ENCODE peak calls at places on chromosomes 12 and 14, in ten cellular contexts. O is foreskin fibroblast, N is fibroblast of lung, H is right lobe of liver, V is AG09309, I is left lung, U is body of pancreas, R is mucosa of descending colon, L is hepatocyte, M is transverse colon. T is an unnamed sample.

GRCh38 chr12:132110677-132111076 is 33.4 kb downstream of the DDX51 start:
- DNase-seq in H (no peak), V (no peak), N (no peak), I (no peak), L (no peak), R (no peak), O (no peak), U (no peak), M (no peak), T (no peak)

GRCh38 chr14:24098927-24099813 is 5.1 kb downstream of the PCK2 start:
- DNase-seq in R (peak; percentile 55), O (no peak), N (no peak), H (peak; percentile 82), L (no peak), I (peak; percentile 69), V (no peak), U (peak; percentile 97), M (no peak), T (no peak)

GRCh38 chr12:14995583-14996425 is 23.0 kb downstream of the PDE6H start:
- DNase-seq in U (no peak), L (peak; percentile 70), N (peak; percentile 61), V (peak; percentile 41), I (no peak), O (peak; percentile 75), M (no peak), R (no peak), H (no peak), T (peak; percentile 77)

GRCh38 chr12:503111-503761 is 43.5 kb downstream of the B4GALNT3 start:
- DNase-seq in R (peak; percentile 82), O (no peak), N (peak; percentile 8), L (peak; percentile 87), I (peak; percentile 81), M (peak; percentile 86), U (peak; percentile 46), V (no peak), H (no peak), T (no peak)

GRCh38 chr14:89669209-89669608 is 252.2 kb upstream of the FOXN3 start:
- DNase-seq in N (no peak), V (no peak), I (no peak), O (no peak), L (no peak), U (peak; percentile 8), M (peak; percentile 34), R (peak; percentile 40), H (peak; percentile 50), T (peak; percentile 64)

GRCh38 chr14:104724407-104724980 is 465 bp downstream of the ADSS1 start:
- DNase-seq in H (no peak), L (no peak), U (peak; percentile 52), I (no peak), V (no peak), M (peak; percentile 38), N (no peak), R (peak; percentile 73), O (no peak), T (no peak)

GRCh38 chr14:20970983-20971704 is 15.9 kb downstream of the RNASE2 start:
- DNase-seq in R (peak; percentile 86), O (peak; percentile 93), I (peak; percentile 98), V (no peak), N (peak; percentile 78), M (peak; percentile 82), H (peak; percentile 89), U (peak; percentile 87), L (peak; percentile 94), T (peak; percentile 84)

GRCh38 chr14:105499256-105500035 is 8.4 kb downstream of the TEDC1 start:
- DNase-seq in I (peak; percentile 75), H (peak; percentile 54), L (no peak), V (no peak), U (no peak), O (no peak), R (peak; percentile 17), N (no peak), M (no peak), T (no peak)

GRCh38 chr12:79769189-79769859 is 78.6 kb upstream of the PAWR start:
- DNase-seq in N (no peak), O (no peak), V (no peak), M (no peak), H (no peak), R (no peak), I (no peak), U (no peak), L (no peak), T (no peak)

GRCh38 chr14:103391048-103391447 is 5.8 kb downstream of the MARK3 start:
- DNase-seq in H (no peak), O (peak; percentile 82), I (no peak), R (no peak), M (peak; percentile 22), U (no peak), N (peak; percentile 72), L (peak; percentile 60), V (peak; percentile 86), T (peak; percentile 63)

GRCh38 chr12:66352197-66352596 is 49.9 kb downstream of the HELB start:
- DNase-seq in H (no peak), L (peak; percentile 48), R (peak; percentile 32), V (no peak), O (peak; percentile 61), M (no peak), I (no peak), U (peak; percentile 34), N (peak; percentile 4), T (peak; percentile 54)

GRCh38 chr12:119180380-119181040 is 1.8 kb downstream of the HSPB8 start:
- DNase-seq in H (no peak), O (peak; percentile 15), U (no peak), R (no peak), V (no peak), M (peak; percentile 23), I (no peak), N (peak; percentile 74), L (peak; percentile 48), T (no peak)

GRCh38 chr14:72665259-72665658 is 228.6 kb downstream of the DPF3 start:
- DNase-seq in O (peak; percentile 97), R (no peak), N (peak; percentile 100), U (no peak), H (no peak), L (peak; percentile 33), I (no peak), V (peak; percentile 96), M (no peak), T (peak; percentile 16)

GRCh38 chr14:71465316-71465715 is 466.9 kb upstream of the RGS6 start:
- DNase-seq in N (peak; percentile 63), V (no peak), L (no peak), H (no peak), I (no peak), M (no peak), U (no peak), O (peak; percentile 59), R (no peak), T (no peak)

GRCh38 chr12:80491176-80491575 is 47.1 kb downstream of the PTPRQ start:
- DNase-seq in M (no peak), H (no peak), I (no peak), U (no peak), L (no peak), O (peak; percentile 36), R (no peak), N (no peak), V (no peak), T (no peak)

GRCh38 chr14:61322799-61323290 is 1.5 kb downstream of the PRKCH start:
- DNase-seq in U (peak; percentile 15), I (no peak), M (no peak), O (peak; percentile 22), V (no peak), N (peak; percentile 7), R (no peak), H (no peak), L (peak; percentile 42), T (peak; percentile 44)

DNA sequence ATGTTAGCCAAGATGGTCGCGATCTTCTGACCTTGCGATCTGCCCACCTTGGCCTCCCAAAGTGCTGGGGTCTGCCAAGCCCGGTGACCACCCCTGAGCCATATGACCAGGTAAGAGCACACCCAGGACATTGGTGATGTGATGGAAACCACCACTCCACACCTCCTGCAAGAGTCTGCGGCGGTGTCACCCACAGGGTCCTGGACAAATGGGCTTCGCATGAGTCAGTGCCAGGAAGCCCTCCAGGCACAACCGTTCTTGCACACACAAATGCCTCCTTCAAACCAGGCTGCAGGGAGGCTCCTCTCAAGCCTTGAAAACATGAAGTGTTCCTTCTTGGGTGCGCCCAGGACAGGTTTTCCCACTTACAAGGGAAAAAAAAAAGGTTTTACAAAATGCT is 16.6 kb downstream of the PITPNM2 start:
- DNase-seq in I (no peak), U (no peak), R (no peak), H (peak; percentile 46), V (no peak), N (no peak), O (no peak), L (no peak), M (no peak), T (no peak)
- H3K4me3 ChIP-seq in I (no peak overlapping the region), U (no peak overlapping the region), R (no peak overlapping the region), H (no peak overlapping the region), V (no peak overlapping the region), N (no peak overlapping the region), O (no peak overlapping the region), L (no peak overlapping the region), M (no peak overlapping the region), T (no peak overlapping the region)

GRCh38 chr12:6335451-6336078 is 6.3 kb downstream of the TNFRSF1A start:
- DNase-seq in M (peak; percentile 84), V (no peak), U (peak; percentile 85), R (peak; percentile 87), N (peak; percentile 91), I (peak; percentile 93), O (peak; percentile 95), H (peak; percentile 88), L (peak; percentile 88), T (peak; percentile 89)
- TF ChIP-seq CTCF in M (peak; percentile 43), V (peak; percentile 77), U (peak; percentile 70), R (peak; percentile 24), N (peak; percentile 67), I (no peak), O (peak; percentile 66), H (peak; percentile 44), L (peak; percentile 55), T (peak; percentile 78)

DNA sequence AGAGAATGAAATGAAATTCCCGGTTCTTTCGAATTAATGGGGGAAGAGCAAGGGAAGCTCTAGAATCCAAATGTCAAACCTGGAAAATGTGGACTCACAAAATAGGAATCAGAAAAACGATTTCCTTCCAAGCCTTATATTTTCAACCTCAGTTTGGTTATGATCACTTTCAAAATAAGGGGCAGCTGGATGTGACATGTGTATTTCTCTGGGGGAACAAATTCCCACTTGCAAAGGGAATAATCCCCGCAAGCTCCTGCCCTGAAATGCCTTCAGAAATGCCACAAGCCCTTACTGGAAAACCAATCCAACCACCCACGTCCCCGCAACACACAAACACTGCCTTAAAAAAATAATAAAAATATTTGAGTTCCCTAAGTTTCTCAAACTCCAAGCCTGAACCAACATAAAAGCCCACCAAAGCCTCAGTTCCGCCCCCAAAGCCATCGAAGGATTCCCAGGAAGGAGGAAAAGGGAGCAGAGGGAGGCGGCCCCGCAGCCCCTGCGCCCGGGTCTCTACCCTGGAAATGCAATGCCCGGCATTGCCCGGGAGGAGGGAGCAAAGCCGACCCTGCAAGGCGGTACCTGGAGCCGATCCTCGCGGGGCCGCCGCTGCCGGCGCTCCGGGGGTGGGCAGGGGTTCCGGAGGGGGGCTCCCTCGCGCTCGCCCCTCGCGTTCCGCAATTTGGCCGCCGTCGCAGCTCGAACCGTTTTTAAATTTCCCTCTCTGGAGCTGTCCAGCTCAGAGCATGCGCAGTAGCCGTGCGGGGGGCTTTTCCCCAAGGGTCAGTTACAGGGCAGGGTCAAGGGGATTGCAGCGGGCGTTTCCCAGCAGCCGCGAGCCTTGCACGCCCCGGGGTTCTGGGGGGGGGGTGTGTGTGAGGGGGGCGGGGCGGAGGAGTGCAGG is at the start of gene FOXN4:
- DNase-seq in N (no peak), L (peak; percentile 23), I (peak; percentile 77), R (no peak), U (no peak), M (no peak), O (no peak), H (no peak), V (no peak), T (no peak)
- H3K4me3 ChIP-seq in N (no peak within 1 kb of the TSS), L (peak within 1 kb of the TSS; percentile 58), I (peak within 1 kb of the TSS; percentile 9), R (no peak within 1 kb of the TSS), U (no peak within 1 kb of the TSS), M (peak within 1 kb of the TSS; percentile 30), O (no peak within 1 kb of the TSS), H (peak within 1 kb of the TSS; percentile 31), V (no peak within 1 kb of the TSS), T (peak within 1 kb of the TSS; percentile 5)

GRCh38 chr12:53465679-53466078 is 13.8 kb downstream of the PCBP2 start:
- DNase-seq in N (no peak), U (no peak), M (no peak), O (no peak), R (no peak), I (no peak), L (no peak), V (no peak), H (no peak), T (no peak)
- TF ChIP-seq CTCF in N (no peak), U (no peak), M (no peak), O (no peak), R (no peak), I (no peak), L (no peak), V (peak; percentile 10), H (no peak), T (no peak)